ENCODE peak calls at places on chromosomes 1 and 21, in five cellular contexts. H is uterus; L is progenitor cell of endocrine pancreas; G is stimulated activated CD8-positive, alpha-beta memory T cell treated with anti-CD3 and anti-CD28 coated beads, Interleukin-2, amount 100 ng/mL, for 48 hours; D is heart right ventricle. Z is an unnamed sample.

GRCh38 chr1:184419734-184420161 is 32.9 kb downstream of the C1orf21 start:
- DNase-seq in G (no peak), D (no peak), H (no peak), L (no peak), Z (no peak)

GRCh38 chr21:46027855-46028493 is 46.4 kb downstream of the COL6A1 start:
- DNase-seq in D (no peak), G (no peak), L (no peak), H (peak), Z (no peak)

GRCh38 chr1:219927956-219928790 is at the start of gene SLC30A10:
- DNase-seq in D (peak), H (no peak), L (peak), G (no peak), Z (peak)

GRCh38 chr21:38993561-38993960 is 187.8 kb downstream of the ETS2 start:
- DNase-seq in L (no peak), H (peak), D (peak), G (no peak), Z (peak)

GRCh38 chr1:32345289-32345827 is 9.3 kb upstream of the MARCKSL1 start:
- DNase-seq in G (no peak), H (no peak), L (no peak), D (no peak), Z (no peak)

GRCh38 chr1:21901473-21901847 is 35.6 kb downstream of the HSPG2 start:
- DNase-seq in D (no peak), G (no peak), L (no peak), H (peak), Z (peak)

GRCh38 chr1:18482721-18483425 is 2.1 kb downstream of the KLHDC7A start:
- DNase-seq in G (no peak), D (no peak), L (no peak), H (no peak), Z (no peak)

GRCh38 chr1:201127755-201128455 is 921 bp upstream of the ASCL5 start:
- DNase-seq in H (no peak), D (no peak), G (no peak), L (no peak), Z (no peak)

GRCh38 chr1:34929853-34930701 is 627 bp upstream of the DLGAP3 start:
- DNase-seq in D (no peak), G (no peak), H (no peak), L (no peak), Z (no peak)

GRCh38 chr1:181936768-181937581 is 124.5 kb downstream of the ZNF648 start:
- DNase-seq in L (peak), D (peak), H (no peak), G (peak), Z (no peak)

GRCh38 chr1:47865881-47866535 is 131.2 kb downstream of the TRABD2B start:
- DNase-seq in G (no peak), L (no peak), H (no peak), D (no peak), Z (no peak)

GRCh38 chr1:21816602-21817302 is 4.7 kb downstream of the LDLRAD2 start:
- DNase-seq in G (no peak), L (no peak), H (no peak), D (no peak), Z (no peak)

GRCh38 chr1:212460376-212460775 is 27.7 kb downstream of the NENF start:
- DNase-seq in D (no peak), L (no peak), H (no peak), G (no peak), Z (no peak)

GRCh38 chr21:46226146-46226545 is 2.4 kb downstream of the LSS start:
- DNase-seq in H (no peak), L (no peak), G (no peak), D (no peak), Z (no peak)

GRCh38 chr1:230356869-230357778 is 69.0 kb downstream of the PGBD5 start:
- DNase-seq in H (no peak), G (no peak), L (no peak), D (no peak), Z (no peak)

GRCh38 chr1:225427249-225428065 is at the start of gene LBR:
- DNase-seq in D (peak), G (peak), H (no peak), L (peak), Z (peak)

GRCh38 chr21:26800001-26800400 is 45.2 kb downstream of the ADAMTS1 start:
- DNase-seq in H (peak), D (no peak), L (no peak), G (no peak), Z (no peak)

GRCh38 chr1:21914880-21915640 is 22.1 kb downstream of the HSPG2 start:
- DNase-seq in H (no peak), L (no peak), G (no peak), D (no peak), Z (no peak)

GRCh38 chr1:218447010-218447689 is 102.0 kb downstream of the TGFB2 start:
- DNase-seq in G (no peak), H (no peak), D (peak), L (no peak), Z (no peak)

GRCh38 chr1:33263890-33264504 is 7.7 kb downstream of the ZNF362 start:
- DNase-seq in L (no peak), G (no peak), D (no peak), H (no peak), Z (no peak)

GRCh38 chr1:1891349-1892078 is 627 bp upstream of the GNB1 start:
- DNase-seq in L (peak), H (peak), G (peak), D (peak), Z (peak)

GRCh38 chr1:203592156-203592555 is 34.5 kb upstream of the ATP2B4 start:
- DNase-seq in D (no peak), H (peak), G (no peak), L (peak), Z (no peak)

GRCh38 chr1:58250587-58250948 is 296.0 kb downstream of the OMA1 start:
- DNase-seq in G (no peak), D (no peak), H (no peak), L (no peak), Z (no peak)

GRCh38 chr1:85578321-85579295 is 2.0 kb upstream of the CCN1 start:
- DNase-seq in D (no peak), L (no peak), G (no peak), H (peak), Z (no peak)

GRCh38 chr1:197787056-197787455 is 11.8 kb upstream of the DENND1B start:
- DNase-seq in D (no peak), L (no peak), G (no peak), H (no peak), Z (no peak)

Z was measured in psoas muscle.